ENCODE peak calls at places on chromosomes 12 and 14, in seven cellular contexts. V is immature natural killer cell, C is Peyer's patch, Q is substantia nigra, F is ACHN, S is suprapubic skin, H is activated T-helper 1 cell treated with Interleukin-2 at 50 U/mL for 16 hours. E is an unnamed sample.

GRCh38 chr12:68092976-68093375 is 66.6 kb downstream of the IFNG start:
- DNase-seq in V (no peak), C (no peak), Q (no peak), F (no peak), S (no peak), H (no peak), E (no peak)

GRCh38 chr14:57025456-57025855 is 215.2 kb upstream of the OTX2 start:
- DNase-seq in V (no peak), C (no peak), Q (no peak), F (no peak), S (no peak), H (no peak), E (no peak)

GRCh38 chr14:95535226-95536021 is 574 bp downstream of the GLRX5 start:
- DNase-seq in V (no peak), C (no peak), Q (no peak), F (no peak), S (no peak), H (no peak), E (no peak)

GRCh38 chr14:73740921-73741326 is 26.7 kb upstream of the PNMA1 start:
- DNase-seq in V (no peak), C (peak; percentile 87), Q (no peak), F (no peak), S (no peak), H (no peak), E (no peak)

GRCh38 chr14:80850197-80850814 is 91.2 kb downstream of the CEP128 start:
- DNase-seq in V (no peak), C (no peak), Q (no peak), F (peak; percentile 52), S (no peak), H (no peak), E (peak; percentile 40)

GRCh38 chr12:53751336-53752191 is at the start of gene CISTR:
- DNase-seq in V (peak; percentile 51), C (no peak), Q (no peak), F (no peak), S (no peak), H (no peak), E (no peak)

GRCh38 chr14:59280961-59281360 is 92.5 kb downstream of the DAAM1 start:
- DNase-seq in V (no peak), C (no peak), Q (no peak), F (no peak), S (no peak), H (no peak), E (no peak)

GRCh38 chr14:45651906-45652305 is 398.9 kb upstream of the MIS18BP1 start:
- DNase-seq in V (no peak), C (no peak), Q (no peak), F (no peak), S (no peak), H (no peak), E (no peak)

GRCh38 chr12:113858828-113859386 is 107.2 kb downstream of the RBM19 start:
- DNase-seq in V (no peak), C (no peak), Q (no peak), F (no peak), S (no peak), H (no peak), E (peak; percentile 52)

E was measured in Kasumi-1.